ENCODE peak calls at places on chromosomes 11 and 22, in seven cellular contexts. U is AG04449; X is psoas muscle; T is nephron progenitor cell; H is CD4-positive, alpha-beta T cell; R is adrenal gland; E is spleen. V is an unnamed sample.

GRCh38 chr11:69008774-69009440 is 4.1 kb downstream of the MRGPRF start:
- DNase-seq in U (peak), X (peak), T (peak), H (no peak), R (peak), E (peak), V (no peak)

GRCh38 chr11:22432331-22433065 is 94.3 kb downstream of the SLC17A6 start:
- DNase-seq in U (no peak), X (peak), T (peak), H (no peak), R (peak), E (peak), V (no peak)

GRCh38 chr11:86374586-86374985 is at the start of gene CCDC81:
- DNase-seq in U (no peak), X (no peak), T (peak), H (no peak), R (no peak), E (no peak), V (peak)

GRCh38 chr22:47284360-47284759 is 521.9 kb downstream of the TBC1D22A start:
- DNase-seq in U (no peak), X (no peak), T (no peak), H (no peak), R (no peak), E (no peak), V (no peak)

GRCh38 chr11:72354356-72355115 is 79.8 kb downstream of the CLPB start:
- DNase-seq in U (no peak), X (no peak), T (no peak), H (no peak), R (no peak), E (no peak), V (no peak)

GRCh38 chr22:41036924-41037323 is 55.5 kb upstream of the EP300 start:
- DNase-seq in U (no peak), X (no peak), T (no peak), H (no peak), R (no peak), E (no peak), V (no peak)

GRCh38 chr11:67303132-67303988 is at the start of gene SSH3:
- DNase-seq in U (no peak), X (peak), T (peak), H (no peak), R (peak), E (peak), V (no peak)

GRCh38 chr22:37525746-37526350 is 6.6 kb upstream of the CARD10 start:
- DNase-seq in U (no peak), X (no peak), T (no peak), H (no peak), R (no peak), E (no peak), V (no peak)

GRCh38 chr11:41301023-41301422 is 158.4 kb downstream of the LRRC4C start:
- DNase-seq in U (no peak), X (no peak), T (no peak), H (no peak), R (no peak), E (no peak), V (no peak)

GRCh38 chr11:124075841-124076571 is 34.9 kb upstream of the OR10G7 start:
- DNase-seq in U (no peak), X (peak), T (no peak), H (no peak), R (peak), E (peak), V (no peak)

GRCh38 chr22:33038836-33039235 is 19.3 kb downstream of the SYN3 start:
- DNase-seq in U (no peak), X (no peak), T (no peak), H (no peak), R (no peak), E (no peak), V (no peak)

GRCh38 chr11:68142028-68142412 is 20.8 kb upstream of the CHKA start:
- DNase-seq in U (no peak), X (no peak), T (no peak), H (no peak), R (no peak), E (no peak), V (no peak)

GRCh38 chr11:120500414-120500936 is 11.1 kb upstream of the GRIK4 start:
- DNase-seq in U (no peak), X (peak), T (no peak), H (no peak), R (no peak), E (peak), V (no peak)

GRCh38 chr11:78427615-78428272 is 10.1 kb upstream of the GAB2 start:
- DNase-seq in U (no peak), X (no peak), T (no peak), H (no peak), R (no peak), E (no peak), V (no peak)

GRCh38 chr22:41939981-41940852 is 6.7 kb downstream of the CENPM start:
- DNase-seq in U (no peak), X (no peak), T (no peak), H (peak), R (no peak), E (peak), V (no peak)

GRCh38 chr11:126267650-126268049 is 1.0 kb downstream of the SRPRA start:
- DNase-seq in U (no peak), X (no peak), T (no peak), H (no peak), R (no peak), E (no peak), V (no peak)

GRCh38 chr11:101686514-101686913 is 102.7 kb upstream of the TRPC6 start:
- DNase-seq in U (no peak), X (no peak), T (no peak), H (no peak), R (no peak), E (no peak), V (no peak)

GRCh38 chr11:106177311-106177710 is 99.8 kb downstream of the AASDHPPT start:
- DNase-seq in U (no peak), X (no peak), T (no peak), H (no peak), R (no peak), E (no peak), V (no peak)

GRCh38 chr22:28998681-28999080 is 63.0 kb downstream of the C22orf31 start:
- DNase-seq in U (no peak), X (no peak), T (no peak), H (no peak), R (no peak), E (no peak), V (no peak)

GRCh38 chr11:45104006-45104789 is 42.2 kb upstream of the PRDM11 start:
- DNase-seq in U (no peak), X (no peak), T (no peak), H (no peak), R (no peak), E (no peak), V (peak)

GRCh38 chr11:34263462-34264186 is 94.2 kb downstream of the ABTB2 start:
- DNase-seq in U (no peak), X (peak), T (no peak), H (no peak), R (peak), E (no peak), V (no peak)

GRCh38 chr11:83612891-83613766 is 327.0 kb upstream of the CCDC90B start:
- DNase-seq in U (no peak), X (no peak), T (no peak), H (no peak), R (no peak), E (no peak), V (no peak)

GRCh38 chr11:37333345-37333744 is 735.3 kb upstream of the RAG2 start:
- DNase-seq in U (no peak), X (no peak), T (no peak), H (no peak), R (no peak), E (no peak), V (no peak)

GRCh38 chr11:48165426-48165825 is 51.2 kb upstream of the OR4B1 start:
- DNase-seq in U (no peak), X (no peak), T (no peak), H (no peak), R (no peak), E (no peak), V (no peak)

GRCh38 chr11:104365676-104366075 is 201.7 kb upstream of the PDGFD start:
- DNase-seq in U (no peak), X (no peak), T (no peak), H (no peak), R (no peak), E (no peak), V (no peak)

GRCh38 chr22:49345896-49346295 is 481.8 kb downstream of the BRD1 start:
- DNase-seq in U (no peak), X (no peak), T (no peak), H (no peak), R (no peak), E (peak), V (no peak)

GRCh38 chr11:8041576-8041975 is 39.4 kb upstream of the TUB start:
- DNase-seq in U (no peak), X (no peak), T (no peak), H (no peak), R (no peak), E (peak), V (no peak)

GRCh38 chr22:26606611-26607010 is 11.2 kb downstream of the CRYBB1 start:
- DNase-seq in U (no peak), X (no peak), T (no peak), H (no peak), R (no peak), E (no peak), V (no peak)

GRCh38 chr22:48072777-48073176 is 1310.3 kb downstream of the TBC1D22A start:
- DNase-seq in U (no peak), X (no peak), T (no peak), H (no peak), R (no peak), E (no peak), V (no peak)

GRCh38 chr11:27293500-27294417 is 69.3 kb downstream of the CCDC34 start:
- DNase-seq in U (no peak), X (no peak), T (no peak), H (no peak), R (no peak), E (no peak), V (no peak)

GRCh38 chr11:27699242-27699925 is 871 bp downstream of the BDNF start:
- DNase-seq in U (no peak), X (no peak), T (peak), H (no peak), R (no peak), E (no peak), V (no peak)

GRCh38 chr11:60880189-60880588 is 12.8 kb downstream of the ZP1 start:
- DNase-seq in U (no peak), X (no peak), T (no peak), H (no peak), R (no peak), E (no peak), V (no peak)

GRCh38 chr11:132874638-132875037 is 657.7 kb downstream of the OPCML start:
- DNase-seq in U (peak), X (no peak), T (no peak), H (no peak), R (no peak), E (no peak), V (no peak)

GRCh38 chr11:11584446-11584810 is 37.4 kb downstream of the GALNT18 start:
- DNase-seq in U (peak), X (no peak), T (no peak), H (no peak), R (no peak), E (no peak), V (peak)

GRCh38 chr11:122189259-122189658 is 73.2 kb upstream of the BLID start:
- DNase-seq in U (peak), X (no peak), T (no peak), H (no peak), R (peak), E (no peak), V (no peak)

DNA sequence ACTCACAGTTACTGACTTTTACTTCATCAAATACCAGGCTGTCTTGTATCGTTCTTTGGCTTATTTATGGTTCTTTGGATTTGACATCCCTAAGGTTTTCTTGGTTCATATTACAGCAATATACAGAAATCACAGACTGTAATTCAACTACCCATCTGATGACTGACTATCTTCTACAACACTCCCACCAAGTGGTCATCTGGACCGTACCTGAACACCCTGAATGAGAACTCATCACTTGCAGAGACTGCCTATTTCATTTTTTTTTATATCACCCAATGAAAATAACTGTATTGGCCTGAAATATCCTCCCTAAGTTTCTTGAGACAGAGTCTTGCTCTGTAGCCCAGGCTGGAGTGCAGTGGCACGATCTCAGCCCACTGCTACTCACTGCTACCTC is 9.5 kb upstream of the UPB1 start:
- DNase-seq in U (no peak), X (no peak), T (no peak), H (no peak), R (no peak), E (no peak), V (no peak)
- TF ChIP-seq CTCF in U (no peak), X (peak), T (no peak), H (peak), R (peak), E (peak), V (peak)

GRCh38 chr11:89293966-89294679 is 116.4 kb downstream of the TYR start:
- DNase-seq in U (no peak), X (no peak), T (peak), H (no peak), R (no peak), E (no peak), V (no peak)
- TF ChIP-seq CTCF in U (no peak), X (no peak), T (no peak), H (no peak), R (no peak), E (no peak), V (no peak)

GRCh38 chr22:19096555-19096954 is 25.7 kb downstream of the DGCR2 start:
- DNase-seq in U (no peak), X (no peak), T (no peak), H (no peak), R (no peak), E (no peak), V (no peak)

GRCh38 chr22:19097518-19097917 is 24.7 kb downstream of the DGCR2 start:
- DNase-seq in U (no peak), X (no peak), T (no peak), H (no peak), R (peak), E (no peak), V (no peak)

GRCh38 chr22:19094393-19094997 is 27.7 kb downstream of the DGCR2 start:
- DNase-seq in U (no peak), X (no peak), T (no peak), H (no peak), R (no peak), E (no peak), V (no peak)

GRCh38 chr22:19092725-19093124 is 29.5 kb downstream of the DGCR2 start:
- DNase-seq in U (no peak), X (no peak), T (no peak), H (no peak), R (no peak), E (no peak), V (no peak)

GRCh38 chr22:19098157-19098556 is 24.1 kb downstream of the DGCR2 start:
- DNase-seq in U (no peak), X (no peak), T (no peak), H (no peak), R (no peak), E (no peak), V (no peak)
- TF ChIP-seq CTCF in U (no peak), X (no peak), T (no peak), H (no peak), R (no peak), E (no peak), V (no peak)

GRCh38 chr11:1631066-1631568 is 1.5 kb downstream of the KRTAP5-5 start:
- DNase-seq in U (no peak), X (no peak), T (no peak), H (no peak), R (no peak), E (no peak), V (no peak)
- TF ChIP-seq CTCF in U (no peak), X (no peak), T (no peak), H (no peak), R (no peak), E (no peak), V (no peak)